ENCODE peak calls at places on chromosomes 4 and X, in seven cellular contexts. I, S, J, B, Y, V and L are unnamed samples.

GRCh38 chrX:68433155-68433980 is at the start of gene OPHN1:
- DNase-seq in I (peak; percentile 74), S (peak; percentile 61), J (no peak), B (peak; percentile 59), Y (peak; percentile 40), V (no peak), L (peak; percentile 6)

GRCh38 chr4:42377497-42377896 is 19.8 kb upstream of the SHISA3 start:
- DNase-seq in I (no peak), S (no peak), J (no peak), B (no peak), Y (no peak), V (no peak), L (no peak)

GRCh38 chr4:184461711-184462110 is 12.6 kb downstream of the IRF2 start:
- DNase-seq in I (no peak), S (no peak), J (no peak), B (no peak), Y (no peak), V (no peak), L (no peak)

GRCh38 chr4:159639924-159640323 is 537.0 kb downstream of the RAPGEF2 start:
- DNase-seq in I (no peak), S (no peak), J (no peak), B (no peak), Y (no peak), V (no peak), L (no peak)

GRCh38 chrX:9597361-9598035 is 132.6 kb downstream of the TBL1X start:
- DNase-seq in I (no peak), S (no peak), J (no peak), B (no peak), Y (no peak), V (no peak), L (no peak)

GRCh38 chr4:66524778-66525177 is 854.5 kb upstream of the EPHA5 start:
- DNase-seq in I (no peak), S (no peak), J (no peak), B (no peak), Y (no peak), V (no peak), L (no peak)

GRCh38 chrX:42220722-42221121 is 297.4 kb upstream of the CASK start:
- DNase-seq in I (no peak), S (no peak), J (no peak), B (no peak), Y (no peak), V (no peak), L (no peak)

GRCh38 chr4:1356181-1356998 is 9.4 kb downstream of the UVSSA start:
- DNase-seq in I (peak; percentile 60), S (peak; percentile 86), J (peak; percentile 61), B (peak; percentile 69), Y (no peak), V (peak; percentile 51), L (peak; percentile 94)

GRCh38 chr4:6250235-6250983 is 19.2 kb upstream of the WFS1 start:
- DNase-seq in I (no peak), S (peak; percentile 76), J (peak; percentile 53), B (peak; percentile 60), Y (no peak), V (peak; percentile 76), L (peak; percentile 83)

GRCh38 chr4:7273741-7274297 is 81.5 kb downstream of the SORCS2 start:
- DNase-seq in I (peak; percentile 22), S (no peak), J (no peak), B (no peak), Y (no peak), V (no peak), L (no peak)

GRCh38 chr4:188015025-188015778 is 19.6 kb downstream of the ZFP42 start:
- DNase-seq in I (no peak), S (peak; percentile 41), J (no peak), B (no peak), Y (no peak), V (no peak), L (no peak)

GRCh38 chrX:149453030-149453429 is 52.1 kb downstream of the IDS start:
- DNase-seq in I (no peak), S (no peak), J (no peak), B (no peak), Y (no peak), V (no peak), L (no peak)